ENCODE peak calls at places on chromosome 9, in nine cellular contexts. P, W, E, M, J, F, C, I and T are unnamed samples.
A peak's percentile ranks its signal among the peaks of the same experiment; 100 is the strongest.

GRCh38 chr9:77420641-77421040 is 227.5 kb downstream of the GNA14 start:
- DNase-seq in P (no peak), W (no peak), E (no peak), M (no peak), J (no peak), F (no peak), C (no peak), I (no peak), T (no peak)

GRCh38 chr9:137724818-137725240 is 106.0 kb downstream of the EHMT1 start:
- DNase-seq in P (no peak), W (no peak), E (no peak), M (no peak), J (no peak), F (no peak), C (no peak), I (no peak), T (no peak)

GRCh38 chr9:113649054-113649453 is 185.5 kb downstream of the RGS3 start:
- DNase-seq in P (no peak), W (no peak), E (no peak), M (peak; percentile 90), J (no peak), F (no peak), C (no peak), I (no peak), T (no peak)

GRCh38 chr9:102069969-102070368 is 331.5 kb upstream of the GRIN3A start:
- DNase-seq in P (no peak), W (no peak), E (no peak), M (no peak), J (no peak), F (no peak), C (no peak), I (no peak), T (no peak)

GRCh38 chr9:8382777-8383527 is 583.4 kb upstream of the DMAC1 start:
- DNase-seq in P (no peak), W (no peak), E (no peak), M (no peak), J (no peak), F (no peak), C (no peak), I (no peak), T (no peak)

GRCh38 chr9:68999393-69000105 is 14.4 kb downstream of the PRKACG start:
- DNase-seq in P (peak; percentile 61), W (peak; percentile 54), E (peak; percentile 92), M (peak; percentile 59), J (peak; percentile 66), F (peak; percentile 75), C (peak; percentile 58), I (peak; percentile 50), T (peak; percentile 88)

GRCh38 chr9:136105398-136106135 is 10.5 kb upstream of the NACC2 start:
- DNase-seq in P (no peak), W (no peak), E (no peak), M (peak; percentile 66), J (no peak), F (no peak), C (no peak), I (no peak), T (no peak)

GRCh38 chr9:3646226-3646625 is 120.4 kb upstream of the RFX3 start:
- DNase-seq in P (no peak), W (no peak), E (no peak), M (no peak), J (no peak), F (no peak), C (no peak), I (no peak), T (no peak)

GRCh38 chr9:88258587-88258986 is 120.3 kb upstream of the SPATA31C2 start:
- DNase-seq in P (no peak), W (no peak), E (no peak), M (no peak), J (no peak), F (no peak), C (no peak), I (no peak), T (no peak)

GRCh38 chr9:22067196-22067595 is 58.1 kb upstream of the CDKN2B start:
- DNase-seq in P (no peak), W (no peak), E (no peak), M (no peak), J (no peak), F (no peak), C (no peak), I (no peak), T (no peak)

GRCh38 chr9:94030318-94031179 is 53.7 kb upstream of the PTPDC1 start:
- DNase-seq in P (peak; percentile 56), W (peak; percentile 85), E (peak; percentile 93), M (peak; percentile 95), J (peak; percentile 26), F (peak; percentile 77), C (no peak), I (peak; percentile 94), T (peak; percentile 44)

GRCh38 chr9:13971415-13971814 is 342.5 kb downstream of the NFIB start:
- DNase-seq in P (no peak), W (no peak), E (no peak), M (no peak), J (no peak), F (no peak), C (no peak), I (no peak), T (no peak)
- H3K4me3 ChIP-seq in P (no peak overlapping the region), W (no peak overlapping the region), E (no peak overlapping the region), M (no peak overlapping the region), J (no peak overlapping the region), F (no peak overlapping the region), C (no peak overlapping the region), I (no peak overlapping the region), T (no peak overlapping the region)

DNA sequence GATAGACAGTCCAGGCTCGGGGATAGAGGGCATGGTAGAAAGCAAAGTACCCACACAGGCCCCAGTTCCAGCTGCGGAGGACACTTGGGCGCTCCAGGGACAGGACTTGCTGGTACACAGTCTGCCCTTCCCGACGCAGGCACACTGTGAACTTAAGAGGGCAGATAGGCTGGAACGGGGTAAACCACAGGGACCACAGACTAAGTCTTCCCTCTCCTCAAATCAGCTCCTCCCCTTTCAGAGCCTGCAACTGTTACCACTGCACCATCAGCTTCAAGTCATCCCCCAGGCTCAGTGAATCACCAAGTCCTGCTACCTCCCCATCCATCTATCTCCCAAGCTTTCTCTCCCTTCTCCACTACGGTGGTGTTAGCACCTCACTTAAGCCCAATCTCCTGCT is 7.3 kb downstream of the GBA2 start:
- DNase-seq in P (no peak), W (no peak), E (no peak), M (no peak), J (no peak), F (no peak), C (no peak), I (no peak), T (no peak)
- TF ChIP-seq CTCF in P (no peak), W (no peak), E (no peak), M (no peak), J (no peak), F (no peak), C (no peak), I (no peak), T (no peak)

DNA sequence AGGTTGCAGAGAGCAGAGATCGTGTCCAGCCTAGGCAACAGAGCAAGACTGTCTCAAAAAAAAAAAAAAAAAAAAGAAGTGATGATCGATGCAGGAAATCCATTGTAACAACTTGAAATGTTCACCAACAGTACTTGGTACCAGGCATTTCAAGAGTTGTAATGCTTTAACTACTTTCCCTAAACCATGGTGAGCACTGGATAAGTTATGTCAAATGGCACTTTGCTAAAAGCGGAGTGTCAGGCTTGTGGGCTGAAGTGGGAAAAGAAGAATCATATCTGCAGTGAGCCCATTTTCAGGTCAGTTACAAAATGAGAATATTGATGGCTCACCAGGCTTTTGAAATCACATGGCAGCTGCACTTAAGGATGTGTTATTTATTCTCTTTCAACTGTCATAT is 202.2 kb downstream of the RFK start:
- DNase-seq in P (no peak), W (no peak), E (no peak), M (no peak), J (no peak), F (no peak), C (no peak), I (no peak), T (no peak)
- TF ChIP-seq REST in P (no peak), W (no peak), E (no peak), M (no peak), J (no peak), F (no peak), C (no peak), I (no peak), T (no peak)

GRCh38 chr9:134026561-134026960 is 1.3 kb downstream of the BRD3OS start:
- DNase-seq in P (no peak), W (no peak), E (no peak), M (no peak), J (no peak), F (no peak), C (no peak), I (no peak), T (no peak)
- H3K4me3 ChIP-seq in P (peak overlapping the region; percentile 73), W (no peak overlapping the region), E (peak overlapping the region; percentile 80), M (peak overlapping the region; percentile 80), J (peak overlapping the region; percentile 89), F (peak overlapping the region; percentile 85), C (no peak overlapping the region), I (no peak overlapping the region), T (no peak overlapping the region)

GRCh38 chr9:72843525-72844439 is 109.1 kb downstream of the ALDH1A1 start:
- DNase-seq in P (no peak), W (peak; percentile 47), E (peak; percentile 68), M (no peak), J (no peak), F (peak; percentile 74), C (no peak), I (no peak), T (no peak)
- TF ChIP-seq CTCF in P (peak; percentile 48), W (peak; percentile 31), E (peak; percentile 78), M (no peak), J (no peak), F (peak; percentile 82), C (peak; percentile 19), I (no peak), T (no peak)